ENCODE peak calls at places on chromosomes 1 and 21, in nine cellular contexts. One of them, this sample, is unnamed.

GRCh38 chr1:207937204-207937603 is 26.3 kb upstream of the CD34 start:
- DNase-seq in NCI-H748 treated with DMSO at 0.1 percent for 48 hours: no peak
- DNase-seq in dermis blood vessel endothelial cell: peak
- DNase-seq in Jurkat, Clone E6-1: no peak
- DNase-seq in brain pericyte: no peak
- DNase-seq in head of caudate nucleus: no peak
- DNase-seq in right atrium auricular region: no peak
- DNase-seq in HTR-8/SVneo: no peak
- DNase-seq in AG10803: peak
- DNase-seq in this sample: peak

GRCh38 chr1:56866656-56867055 is 12.1 kb downstream of the C8A start:
- DNase-seq in NCI-H748 treated with DMSO at 0.1 percent for 48 hours: no peak
- DNase-seq in dermis blood vessel endothelial cell: no peak
- DNase-seq in Jurkat, Clone E6-1: no peak
- DNase-seq in brain pericyte: no peak
- DNase-seq in head of caudate nucleus: peak
- DNase-seq in right atrium auricular region: no peak
- DNase-seq in HTR-8/SVneo: no peak
- DNase-seq in AG10803: peak
- DNase-seq in this sample: no peak

GRCh38 chr1:245366886-245367285 is 212.1 kb downstream of the KIF26B start:
- DNase-seq in NCI-H748 treated with DMSO at 0.1 percent for 48 hours: no peak
- DNase-seq in dermis blood vessel endothelial cell: no peak
- DNase-seq in Jurkat, Clone E6-1: no peak
- DNase-seq in brain pericyte: no peak
- DNase-seq in head of caudate nucleus: no peak
- DNase-seq in right atrium auricular region: no peak
- DNase-seq in HTR-8/SVneo: no peak
- DNase-seq in AG10803: no peak
- DNase-seq in this sample: no peak

GRCh38 chr1:37944091-37944763 is 2.6 kb downstream of the INPP5B start:
- DNase-seq in NCI-H748 treated with DMSO at 0.1 percent for 48 hours: no peak
- DNase-seq in dermis blood vessel endothelial cell: no peak
- DNase-seq in Jurkat, Clone E6-1: no peak
- DNase-seq in brain pericyte: no peak
- DNase-seq in head of caudate nucleus: no peak
- DNase-seq in right atrium auricular region: no peak
- DNase-seq in HTR-8/SVneo: no peak
- DNase-seq in AG10803: peak
- DNase-seq in this sample: no peak

GRCh38 chr1:51216631-51217030 is 19.4 kb upstream of the RNF11 start:
- DNase-seq in NCI-H748 treated with DMSO at 0.1 percent for 48 hours: no peak
- DNase-seq in dermis blood vessel endothelial cell: no peak
- DNase-seq in Jurkat, Clone E6-1: no peak
- DNase-seq in brain pericyte: no peak
- DNase-seq in head of caudate nucleus: no peak
- DNase-seq in right atrium auricular region: no peak
- DNase-seq in HTR-8/SVneo: no peak
- DNase-seq in AG10803: no peak
- DNase-seq in this sample: no peak

GRCh38 chr1:89610457-89610991 is 22.4 kb upstream of the LRRC8C start:
- DNase-seq in NCI-H748 treated with DMSO at 0.1 percent for 48 hours: no peak
- DNase-seq in dermis blood vessel endothelial cell: no peak
- DNase-seq in Jurkat, Clone E6-1: peak
- DNase-seq in brain pericyte: no peak
- DNase-seq in head of caudate nucleus: no peak
- DNase-seq in right atrium auricular region: no peak
- DNase-seq in HTR-8/SVneo: no peak
- DNase-seq in AG10803: no peak
- DNase-seq in this sample: no peak

GRCh38 chr21:36708512-36709029 is 9.7 kb downstream of the SIM2 start:
- DNase-seq in NCI-H748 treated with DMSO at 0.1 percent for 48 hours: no peak
- DNase-seq in dermis blood vessel endothelial cell: no peak
- DNase-seq in Jurkat, Clone E6-1: no peak
- DNase-seq in brain pericyte: no peak
- DNase-seq in head of caudate nucleus: no peak
- DNase-seq in right atrium auricular region: no peak
- DNase-seq in HTR-8/SVneo: no peak
- DNase-seq in AG10803: no peak
- DNase-seq in this sample: no peak

GRCh38 chr1:23019094-23019850 is at the start of gene KDM1A:
- DNase-seq in NCI-H748 treated with DMSO at 0.1 percent for 48 hours: peak
- DNase-seq in dermis blood vessel endothelial cell: peak
- DNase-seq in Jurkat, Clone E6-1: peak
- DNase-seq in brain pericyte: peak
- DNase-seq in head of caudate nucleus: peak
- DNase-seq in right atrium auricular region: peak
- DNase-seq in HTR-8/SVneo: peak
- DNase-seq in AG10803: peak
- DNase-seq in this sample: peak

GRCh38 chr21:45768011-45768740 is 124.7 kb downstream of the PCBP3 start:
- DNase-seq in NCI-H748 treated with DMSO at 0.1 percent for 48 hours: no peak
- DNase-seq in dermis blood vessel endothelial cell: no peak
- DNase-seq in Jurkat, Clone E6-1: no peak
- DNase-seq in brain pericyte: no peak
- DNase-seq in head of caudate nucleus: no peak
- DNase-seq in right atrium auricular region: no peak
- DNase-seq in HTR-8/SVneo: no peak
- DNase-seq in AG10803: peak
- DNase-seq in this sample: no peak

GRCh38 chr1:169928438-169929209 is 34.9 kb upstream of the SCYL3 start:
- DNase-seq in NCI-H748 treated with DMSO at 0.1 percent for 48 hours: no peak
- DNase-seq in dermis blood vessel endothelial cell: peak
- DNase-seq in Jurkat, Clone E6-1: peak
- DNase-seq in brain pericyte: no peak
- DNase-seq in head of caudate nucleus: no peak
- DNase-seq in right atrium auricular region: no peak
- DNase-seq in HTR-8/SVneo: peak
- DNase-seq in AG10803: peak
- DNase-seq in this sample: peak

GRCh38 chr1:94550800-94551241 is 9.3 kb upstream of the F3 start:
- DNase-seq in NCI-H748 treated with DMSO at 0.1 percent for 48 hours: no peak
- DNase-seq in dermis blood vessel endothelial cell: no peak
- DNase-seq in Jurkat, Clone E6-1: no peak
- DNase-seq in brain pericyte: no peak
- DNase-seq in head of caudate nucleus: no peak
- DNase-seq in right atrium auricular region: no peak
- DNase-seq in HTR-8/SVneo: no peak
- DNase-seq in AG10803: no peak
- DNase-seq in this sample: no peak

GRCh38 chr1:43005460-43006351 is 47.0 kb upstream of the SLC2A1 start:
- DNase-seq in NCI-H748 treated with DMSO at 0.1 percent for 48 hours: no peak
- DNase-seq in dermis blood vessel endothelial cell: no peak
- DNase-seq in Jurkat, Clone E6-1: no peak
- DNase-seq in brain pericyte: no peak
- DNase-seq in head of caudate nucleus: no peak
- DNase-seq in right atrium auricular region: no peak
- DNase-seq in HTR-8/SVneo: no peak
- DNase-seq in AG10803: no peak
- DNase-seq in this sample: no peak

GRCh38 chr1:94620345-94621031 is 78.9 kb upstream of the F3 start:
- DNase-seq in NCI-H748 treated with DMSO at 0.1 percent for 48 hours: no peak
- DNase-seq in dermis blood vessel endothelial cell: no peak
- DNase-seq in Jurkat, Clone E6-1: no peak
- DNase-seq in brain pericyte: no peak
- DNase-seq in head of caudate nucleus: no peak
- DNase-seq in right atrium auricular region: no peak
- DNase-seq in HTR-8/SVneo: no peak
- DNase-seq in AG10803: no peak
- DNase-seq in this sample: no peak

GRCh38 chr1:225543350-225543749 is 109.6 kb downstream of the ENAH start:
- DNase-seq in NCI-H748 treated with DMSO at 0.1 percent for 48 hours: no peak
- DNase-seq in dermis blood vessel endothelial cell: no peak
- DNase-seq in Jurkat, Clone E6-1: no peak
- DNase-seq in brain pericyte: no peak
- DNase-seq in head of caudate nucleus: no peak
- DNase-seq in right atrium auricular region: no peak
- DNase-seq in HTR-8/SVneo: no peak
- DNase-seq in AG10803: no peak
- DNase-seq in this sample: no peak

GRCh38 chr1:18899363-18900049 is 2.8 kb downstream of the ALDH4A1 start:
- DNase-seq in NCI-H748 treated with DMSO at 0.1 percent for 48 hours: no peak
- DNase-seq in dermis blood vessel endothelial cell: no peak
- DNase-seq in Jurkat, Clone E6-1: no peak
- DNase-seq in brain pericyte: no peak
- DNase-seq in head of caudate nucleus: no peak
- DNase-seq in right atrium auricular region: no peak
- DNase-seq in HTR-8/SVneo: no peak
- DNase-seq in AG10803: no peak
- DNase-seq in this sample: no peak

GRCh38 chr1:165217958-165218357 is 138.6 kb downstream of the LMX1A start:
- DNase-seq in NCI-H748 treated with DMSO at 0.1 percent for 48 hours: no peak
- DNase-seq in dermis blood vessel endothelial cell: no peak
- DNase-seq in Jurkat, Clone E6-1: no peak
- DNase-seq in brain pericyte: no peak
- DNase-seq in head of caudate nucleus: no peak
- DNase-seq in right atrium auricular region: no peak
- DNase-seq in HTR-8/SVneo: no peak
- DNase-seq in AG10803: no peak
- DNase-seq in this sample: no peak